ENCODE peak calls at places on chromosome 18, in four cellular contexts. One of them, this sample, is unnamed.

GRCh38 chr18:41594582-41594981 is 360.5 kb upstream of the PIK3C3 start:
- DNase-seq in A549: no peak
- DNase-seq in K562: no peak
- DNase-seq in GM12878: no peak
- DNase-seq in this sample: no peak

GRCh38 chr18:37253424-37254255 is 312.0 kb downstream of the CELF4 start:
- DNase-seq in A549: no peak
- DNase-seq in K562: peak
- DNase-seq in GM12878: no peak
- DNase-seq in this sample: no peak

GRCh38 chr18:76984193-76985155 is 148.1 kb downstream of the MBP start:
- DNase-seq in A549: no peak
- DNase-seq in K562: no peak
- DNase-seq in GM12878: no peak
- DNase-seq in this sample: no peak

GRCh38 chr18:49212819-49213218 is 247.6 kb downstream of the DYM start:
- DNase-seq in A549: no peak
- DNase-seq in K562: no peak
- DNase-seq in GM12878: no peak
- DNase-seq in this sample: peak

GRCh38 chr18:50578651-50579050 is 18.8 kb downstream of the MAPK4 start:
- DNase-seq in A549: peak
- DNase-seq in K562: peak
- DNase-seq in GM12878: no peak
- DNase-seq in this sample: no peak

GRCh38 chr18:62710417-62710816 is 4.9 kb upstream of the PHLPP1 start:
- DNase-seq in A549: no peak
- DNase-seq in K562: no peak
- DNase-seq in GM12878: no peak
- DNase-seq in this sample: peak

GRCh38 chr18:47898055-47898454 is 32.4 kb downstream of the SMAD2 start:
- DNase-seq in A549: no peak
- DNase-seq in K562: no peak
- DNase-seq in GM12878: no peak
- DNase-seq in this sample: no peak

GRCh38 chr18:48534364-48534763 is 4.5 kb upstream of the CTIF start:
- DNase-seq in A549: peak
- DNase-seq in K562: no peak
- DNase-seq in GM12878: no peak
- DNase-seq in this sample: peak

GRCh38 chr18:79857082-79857661 is 59.4 kb downstream of the KCNG2 start:
- DNase-seq in A549: peak
- DNase-seq in K562: no peak
- DNase-seq in GM12878: no peak
- DNase-seq in this sample: peak

GRCh38 chr18:40313030-40313642 is 1641.9 kb upstream of the PIK3C3 start:
- DNase-seq in A549: no peak
- DNase-seq in K562: no peak
- DNase-seq in GM12878: no peak
- DNase-seq in this sample: no peak

GRCh38 chr18:63107171-63107850 is 212.3 kb downstream of the BCL2 start:
- DNase-seq in A549: no peak
- DNase-seq in K562: no peak
- DNase-seq in GM12878: no peak
- DNase-seq in this sample: no peak

GRCh38 chr18:36819621-36820020 is 9.2 kb downstream of the TPGS2 start:
- DNase-seq in A549: no peak
- DNase-seq in K562: no peak
- DNase-seq in GM12878: no peak
- DNase-seq in this sample: no peak

GRCh38 chr18:68742206-68742605 is 27.3 kb upstream of the TMX3 start:
- DNase-seq in A549: no peak
- DNase-seq in K562: no peak
- DNase-seq in GM12878: no peak
- DNase-seq in this sample: no peak
- TF ChIP-seq ELK1 in A549: no peak
- TF ChIP-seq ELK1 in K562: no peak
- TF ChIP-seq ELK1 in GM12878: no peak
- TF ChIP-seq ELK1 in this sample: no peak

DNA sequence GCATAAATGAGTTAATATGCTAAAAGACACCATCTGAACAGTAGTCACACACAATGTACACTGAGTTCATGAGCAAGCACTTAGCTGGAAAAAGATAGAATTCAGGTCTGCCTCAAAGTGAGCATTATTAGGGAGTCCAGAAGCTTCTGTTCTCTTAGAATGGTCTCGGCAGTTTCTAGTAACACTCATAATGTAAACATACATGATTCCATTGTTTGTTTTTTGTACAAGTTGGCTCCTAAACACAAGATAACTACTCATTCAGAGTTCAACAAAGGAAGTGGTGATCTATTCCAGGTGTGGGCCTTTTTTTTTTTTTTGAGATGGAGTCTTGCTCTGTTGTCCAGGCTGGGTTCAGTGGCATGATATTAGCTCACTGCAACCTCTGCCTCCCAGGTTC is 66.2 kb downstream of the ESCO1 start:
- DNase-seq in A549: no peak
- DNase-seq in K562: no peak
- DNase-seq in GM12878: no peak
- DNase-seq in this sample: peak
- TF ChIP-seq ELK1 in A549: no peak
- TF ChIP-seq ELK1 in K562: no peak
- TF ChIP-seq ELK1 in GM12878: no peak
- TF ChIP-seq ELK1 in this sample: no peak

DNA sequence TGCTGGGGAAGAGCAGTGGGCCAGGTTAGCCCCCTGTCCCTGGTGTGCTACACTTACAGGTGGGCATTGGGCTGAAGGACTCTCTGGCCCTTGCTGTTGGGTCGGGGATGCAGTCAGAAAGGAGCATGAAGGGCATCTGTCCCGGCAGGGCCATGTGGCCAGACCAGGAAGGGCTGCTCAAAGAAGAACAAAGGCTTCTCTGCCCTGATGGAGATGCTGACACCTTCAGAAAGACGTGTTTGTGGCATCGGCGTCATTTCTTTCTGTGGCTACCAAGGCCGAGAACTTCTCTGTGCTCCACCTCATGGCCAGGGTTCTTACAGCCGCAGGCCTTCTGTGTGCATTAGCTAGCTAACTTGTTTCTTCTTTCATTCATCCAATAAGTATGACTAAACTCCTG is 239.1 kb downstream of the FAM210A start:
- DNase-seq in A549: no peak
- DNase-seq in K562: no peak
- DNase-seq in GM12878: no peak
- DNase-seq in this sample: no peak
- TF ChIP-seq ELK1 in A549: no peak
- TF ChIP-seq ELK1 in K562: no peak
- TF ChIP-seq ELK1 in GM12878: no peak
- TF ChIP-seq ELK1 in this sample: no peak

DNA sequence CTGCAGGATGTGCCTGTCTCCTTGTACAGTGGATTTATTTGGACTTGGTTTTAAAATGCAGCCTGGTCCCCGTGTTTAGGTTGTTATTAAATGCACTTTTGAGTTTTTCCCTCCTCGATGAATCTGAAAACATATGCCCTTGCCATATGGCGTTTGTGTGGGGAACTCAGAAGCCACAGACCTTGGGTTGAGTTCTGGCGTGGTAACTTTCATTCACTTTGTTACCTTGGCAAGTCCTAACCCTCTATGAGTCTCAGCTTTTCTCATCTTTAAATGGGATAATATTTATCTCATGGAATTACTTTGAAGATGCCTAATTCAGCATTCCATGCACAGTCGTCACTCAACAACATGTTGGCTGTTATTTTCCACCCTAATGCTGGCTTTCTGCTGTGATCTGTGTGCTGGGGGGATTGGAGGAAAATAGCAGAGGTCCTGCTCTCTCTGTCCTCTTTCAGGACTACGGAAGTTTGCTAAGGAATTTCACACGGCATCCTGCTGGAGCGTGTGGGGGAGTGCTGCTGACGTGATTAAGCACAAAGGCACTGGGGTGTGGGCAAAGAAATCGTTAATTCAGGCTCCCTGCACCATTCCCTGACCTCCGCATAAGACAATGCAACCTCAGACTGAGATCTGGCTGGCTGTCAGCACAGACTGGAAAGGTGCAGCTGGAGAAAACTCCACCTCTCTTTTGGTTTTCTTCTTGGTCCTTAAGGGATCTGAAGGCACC is 61.7 kb downstream of the LDLRAD4 start:
- DNase-seq in A549: no peak
- DNase-seq in K562: no peak
- DNase-seq in GM12878: no peak
- DNase-seq in this sample: no peak
- TF ChIP-seq ELK1 in A549: no peak
- TF ChIP-seq ELK1 in K562: no peak
- TF ChIP-seq ELK1 in GM12878: no peak
- TF ChIP-seq ELK1 in this sample: no peak

GRCh38 chr18:75132471-75132870 is 76.5 kb downstream of the PTGR3 start:
- DNase-seq in A549: no peak
- DNase-seq in K562: no peak
- DNase-seq in GM12878: no peak
- DNase-seq in this sample: no peak

GRCh38 chr18:75133721-75134645 is 75.0 kb downstream of the PTGR3 start:
- DNase-seq in A549: no peak
- DNase-seq in K562: no peak
- DNase-seq in GM12878: no peak
- DNase-seq in this sample: no peak

GRCh38 chr18:75132068-75132467 is 76.9 kb downstream of the PTGR3 start:
- DNase-seq in A549: no peak
- DNase-seq in K562: no peak
- DNase-seq in GM12878: no peak
- DNase-seq in this sample: no peak

GRCh38 chr18:75131455-75132000 is 77.4 kb downstream of the PTGR3 start:
- DNase-seq in A549: no peak
- DNase-seq in K562: no peak
- DNase-seq in GM12878: no peak
- DNase-seq in this sample: no peak

GRCh38 chr18:75132931-75133525 is 75.9 kb downstream of the PTGR3 start:
- DNase-seq in A549: no peak
- DNase-seq in K562: no peak
- DNase-seq in GM12878: no peak
- DNase-seq in this sample: no peak
- TF ChIP-seq ELK1 in A549: no peak
- TF ChIP-seq ELK1 in K562: no peak
- TF ChIP-seq ELK1 in GM12878: no peak
- TF ChIP-seq ELK1 in this sample: no peak

GRCh38 chr18:69958422-69958821 is 10.7 kb upstream of the CD226 start:
- DNase-seq in A549: no peak
- DNase-seq in K562: no peak
- DNase-seq in GM12878: no peak
- DNase-seq in this sample: no peak
- TF ChIP-seq ELK1 in A549: no peak
- TF ChIP-seq ELK1 in K562: no peak
- TF ChIP-seq ELK1 in GM12878: no peak
- TF ChIP-seq ELK1 in this sample: no peak

GRCh38 chr18:78728301-78729098 is 251.1 kb upstream of the SALL3 start:
- DNase-seq in A549: no peak
- DNase-seq in K562: no peak
- DNase-seq in GM12878: no peak
- DNase-seq in this sample: no peak
- TF ChIP-seq ELK1 in A549: no peak
- TF ChIP-seq ELK1 in K562: no peak
- TF ChIP-seq ELK1 in GM12878: no peak
- TF ChIP-seq ELK1 in this sample: no peak

GRCh38 chr18:11950824-11951223 is 30.5 kb upstream of the IMPA2 start:
- DNase-seq in A549: no peak
- DNase-seq in K562: no peak
- DNase-seq in GM12878: no peak
- DNase-seq in this sample: no peak

GRCh38 chr18:11948852-11949523 is 32.3 kb upstream of the IMPA2 start:
- DNase-seq in A549: no peak
- DNase-seq in K562: no peak
- DNase-seq in GM12878: no peak
- DNase-seq in this sample: peak

GRCh38 chr18:11947214-11948119 is 33.8 kb upstream of the IMPA2 start:
- DNase-seq in A549: peak
- DNase-seq in K562: peak
- DNase-seq in GM12878: peak
- DNase-seq in this sample: peak

GRCh38 chr18:11953113-11953512 is 28.2 kb upstream of the IMPA2 start:
- DNase-seq in A549: no peak
- DNase-seq in K562: peak
- DNase-seq in GM12878: no peak
- DNase-seq in this sample: peak

DNA sequence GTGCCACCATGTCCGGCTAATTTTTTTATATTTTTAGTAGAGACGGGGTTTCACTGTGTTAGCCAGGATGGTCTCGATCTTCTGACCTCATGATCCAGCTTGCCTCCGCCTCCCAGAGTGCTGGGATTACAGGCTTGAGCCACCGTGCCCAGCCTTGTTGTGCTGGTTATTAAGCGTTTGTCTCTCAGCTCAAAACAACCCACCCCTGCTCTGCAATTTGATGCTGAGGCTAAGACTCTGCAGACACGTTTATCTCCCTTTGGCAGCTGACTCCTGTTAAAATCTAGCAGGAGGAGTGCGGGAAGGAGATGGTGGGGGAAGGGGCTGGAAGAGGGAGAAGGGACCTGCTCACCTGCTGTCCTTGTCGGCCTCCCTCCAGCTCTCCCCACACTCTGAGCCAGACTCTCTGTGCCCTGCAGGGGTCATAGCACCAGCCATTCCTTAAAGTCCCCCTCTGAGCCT is 29.9 kb upstream of the IMPA2 start:
- DNase-seq in A549: no peak
- DNase-seq in K562: peak
- DNase-seq in GM12878: no peak
- DNase-seq in this sample: no peak
- TF ChIP-seq ELK1 in A549: no peak
- TF ChIP-seq ELK1 in K562: no peak
- TF ChIP-seq ELK1 in GM12878: no peak
- TF ChIP-seq ELK1 in this sample: no peak

DNA sequence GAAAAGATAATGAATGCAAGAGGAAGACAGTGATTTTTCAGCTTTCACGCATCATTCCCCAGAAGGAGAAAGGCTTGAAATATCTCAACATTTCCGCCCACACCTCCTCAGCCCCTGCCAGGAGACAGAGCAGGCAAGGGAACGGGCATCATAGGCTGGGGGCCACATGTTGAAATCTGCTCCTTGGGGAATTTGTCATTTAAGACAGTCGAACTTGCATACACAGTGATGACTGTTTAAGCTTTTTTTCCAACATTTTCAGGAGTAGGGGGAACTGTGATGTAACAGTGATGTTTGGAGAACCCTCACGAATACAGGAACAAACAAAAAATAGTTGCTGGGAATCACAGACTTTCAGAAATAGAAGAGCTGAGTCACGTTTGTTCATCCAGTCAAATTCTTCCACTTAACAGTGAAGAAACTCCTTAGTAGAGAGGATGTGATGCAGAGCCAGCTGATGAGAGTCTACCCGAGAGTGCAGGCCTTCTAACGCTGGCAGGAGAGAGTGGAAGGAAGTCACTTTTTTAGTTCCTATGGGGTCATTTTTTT is 266.8 kb downstream of the ALPK2 start:
- DNase-seq in A549: peak
- DNase-seq in K562: no peak
- DNase-seq in GM12878: no peak
- DNase-seq in this sample: peak
- TF ChIP-seq ELK1 in A549: no peak
- TF ChIP-seq ELK1 in K562: no peak
- TF ChIP-seq ELK1 in GM12878: no peak
- TF ChIP-seq ELK1 in this sample: no peak